ENCODE peak calls at places on chromosomes 13 and 19, in nine cellular contexts. F is colonic mucosa, S is activated B cell treated with CpG ODN at 0.5 μM for 24 hours, M is cardiac muscle cell, L is upper lobe of right lung, W is LNCaP clone FGC, U is tibial artery, Y is AG04450, C is adrenal gland. X is an unnamed sample.

GRCh38 chr13:101556676-101557121 is 104.2 kb downstream of the ITGBL1 start:
- DNase-seq in C (no peak), U (no peak), Y (no peak), M (no peak), S (no peak), L (no peak), W (no peak), F (no peak), X (no peak)

GRCh38 chr13:40340368-40341085 is 325.9 kb downstream of the FOXO1 start:
- DNase-seq in Y (no peak), S (no peak), L (no peak), C (no peak), W (no peak), F (no peak), U (no peak), M (peak), X (no peak)

GRCh38 chr19:8113017-8113416 is 36.4 kb downstream of the FBN3 start:
- DNase-seq in U (no peak), L (no peak), C (no peak), Y (no peak), S (no peak), W (no peak), F (no peak), M (no peak), X (no peak)

GRCh38 chr19:17079710-17080440 is 4.3 kb downstream of the MYO9B start:
- DNase-seq in F (peak), L (no peak), C (peak), Y (peak), M (peak), U (peak), S (peak), W (no peak), X (peak)

GRCh38 chr19:56367829-56368711 is 25.3 kb downstream of the ZNF582 start:
- DNase-seq in F (peak), M (peak), W (peak), Y (peak), S (peak), C (peak), L (peak), U (peak), X (peak)

GRCh38 chr13:99813346-99814095 is 158.0 kb downstream of the ZIC5 start:
- DNase-seq in U (no peak), M (no peak), Y (no peak), W (no peak), S (no peak), L (no peak), C (no peak), F (no peak), X (no peak)

GRCh38 chr19:55373993-55374757 is 2.5 kb upstream of the TMEM190 start:
- DNase-seq in C (no peak), Y (peak), L (no peak), U (no peak), S (no peak), M (peak), F (no peak), W (no peak), X (no peak)

GRCh38 chr19:15443838-15444237 is 5.9 kb downstream of the WIZ start:
- DNase-seq in M (no peak), C (no peak), W (no peak), Y (no peak), U (peak), S (no peak), F (no peak), L (no peak), X (peak)

GRCh38 chr19:44800461-44800860 is 8.4 kb upstream of the BCAM start:
- DNase-seq in Y (peak), W (no peak), L (peak), F (peak), C (peak), M (peak), S (peak), U (peak), X (peak)

GRCh38 chr13:114067381-114067885 is 65.0 kb downstream of the RASA3 start:
- DNase-seq in W (no peak), L (no peak), Y (no peak), F (no peak), C (no peak), S (no peak), U (no peak), M (peak), X (no peak)

GRCh38 chr13:67651908-67652307 is 421.8 kb upstream of the PCDH9 start:
- DNase-seq in S (no peak), F (no peak), Y (no peak), M (no peak), C (no peak), L (no peak), U (no peak), W (no peak), X (no peak)

GRCh38 chr19:45621976-45622503 is 17.2 kb downstream of the EML2 start:
- DNase-seq in S (no peak), U (no peak), M (no peak), Y (no peak), L (no peak), F (no peak), W (no peak), C (no peak), X (no peak)

GRCh38 chr13:111187879-111188643 is 73.0 kb downstream of the ARHGEF7 start:
- DNase-seq in M (peak), F (no peak), C (no peak), S (no peak), W (no peak), Y (peak), U (no peak), L (no peak), X (no peak)

GRCh38 chr13:44212633-44213387 is 160.8 kb upstream of the SERP2 start:
- DNase-seq in L (no peak), Y (peak), F (no peak), M (peak), U (no peak), S (no peak), W (no peak), C (no peak), X (no peak)

GRCh38 chr19:35731353-35731752 is 10.9 kb downstream of the IGFLR1 start:
- DNase-seq in L (no peak), Y (no peak), W (no peak), U (no peak), M (no peak), F (no peak), C (no peak), S (no peak), X (no peak)

GRCh38 chr19:13207237-13208130 is 57.3 kb downstream of the IER2 start:
- DNase-seq in S (peak), C (no peak), L (peak), W (no peak), U (no peak), F (no peak), Y (no peak), M (peak), X (peak)

GRCh38 chr13:76882431-76882830 is 3.8 kb downstream of the KCTD12 start:
- DNase-seq in U (peak), Y (no peak), W (no peak), F (no peak), L (no peak), S (no peak), M (peak), C (no peak), X (no peak)

GRCh38 chr19:31220540-31220939 is 128.7 kb downstream of the TSHZ3 start:
- DNase-seq in W (no peak), F (no peak), C (no peak), L (no peak), Y (no peak), S (no peak), M (no peak), U (no peak), X (no peak)

GRCh38 chr13:60327551-60327950 is 69.5 kb upstream of the TDRD3 start:
- DNase-seq in U (no peak), M (no peak), F (no peak), Y (no peak), W (no peak), C (no peak), S (no peak), L (no peak), X (no peak)

GRCh38 chr13:60326273-60326672 is 70.7 kb upstream of the TDRD3 start:
- DNase-seq in S (no peak), L (no peak), W (no peak), C (no peak), Y (no peak), U (no peak), F (no peak), M (no peak), X (no peak)

GRCh38 chr13:60328073-60328472 is 68.9 kb upstream of the TDRD3 start:
- DNase-seq in Y (no peak), F (no peak), S (no peak), M (no peak), C (no peak), L (no peak), W (no peak), U (no peak), X (no peak)

GRCh38 chr13:60331249-60332012 is 65.6 kb upstream of the TDRD3 start:
- DNase-seq in M (no peak), U (no peak), C (no peak), W (no peak), S (no peak), Y (no peak), F (no peak), L (no peak), X (no peak)

DNA sequence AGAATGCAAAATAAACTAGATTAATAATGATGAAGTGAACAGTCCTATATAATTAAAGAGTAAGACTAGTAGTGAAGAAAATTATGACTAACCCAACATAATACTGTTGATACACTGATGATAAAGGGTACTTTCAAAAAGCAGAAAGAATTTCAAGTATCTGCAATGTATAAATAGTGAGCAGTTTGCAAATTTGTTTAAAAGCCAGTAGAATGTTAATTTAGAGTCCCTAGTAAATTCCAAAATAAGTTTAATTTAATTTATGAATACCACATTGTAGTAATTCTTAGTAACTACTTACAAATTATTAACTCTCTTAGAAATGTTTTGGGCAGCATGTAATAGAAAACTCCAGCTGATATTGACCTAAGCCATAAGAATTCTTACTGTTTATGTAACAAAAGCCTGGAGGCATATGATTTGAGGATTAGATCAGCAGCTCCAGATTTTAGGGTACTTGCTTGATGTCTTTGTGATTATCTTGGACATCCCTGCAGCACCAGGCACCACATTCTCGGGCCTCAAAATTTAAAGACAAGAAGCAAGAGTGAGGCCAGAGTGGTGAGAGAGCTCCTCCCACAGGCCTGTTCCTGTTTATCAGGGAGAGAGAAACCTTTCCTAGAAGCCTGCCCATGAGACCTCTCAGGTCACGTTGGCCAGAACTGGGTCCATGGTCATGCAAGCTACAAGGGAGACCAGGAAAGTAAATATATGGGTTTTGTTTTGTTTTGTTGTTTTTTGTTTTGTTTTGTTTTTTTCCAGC is 67.6 kb upstream of the TDRD3 start:
- DNase-seq in C (peak), F (peak), M (peak), U (no peak), S (no peak), L (peak), W (no peak), Y (no peak), X (no peak)
- TF ChIP-seq CTCF in C (no peak), F (no peak), M (peak), U (no peak), S (no peak), L (peak), W (peak), Y (peak), X (peak)

GRCh38 chr19:39103151-39103550 is 19.0 kb downstream of the ACP7 start:
- DNase-seq in U (no peak), M (no peak), C (no peak), L (no peak), W (no peak), Y (no peak), S (no peak), F (no peak), X (no peak)
- TF ChIP-seq CTCF in U (no peak), M (no peak), C (no peak), L (no peak), W (no peak), Y (no peak), S (no peak), F (no peak), X (no peak)

DNA sequence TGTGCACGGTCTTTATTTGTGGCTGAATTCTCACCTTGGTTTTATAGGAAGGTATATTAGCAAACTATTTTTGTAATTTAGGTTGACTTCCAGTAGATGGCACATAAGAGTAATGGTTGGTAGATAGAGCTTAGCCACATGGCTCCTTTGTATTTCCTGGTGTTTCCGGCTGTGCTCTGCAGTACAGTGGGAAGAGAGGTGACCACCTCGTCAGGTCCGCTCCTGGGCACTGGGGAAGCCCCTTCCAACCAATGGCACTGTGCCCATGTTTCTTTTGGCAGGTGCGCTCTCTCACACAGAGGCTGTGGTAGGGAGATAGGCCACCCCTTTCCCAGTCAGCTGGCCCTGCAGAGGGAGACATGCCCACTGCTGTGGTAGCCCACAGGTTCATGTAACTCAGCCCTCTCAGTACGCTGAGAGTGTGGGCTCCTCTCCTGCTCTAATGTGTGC is 74.3 kb upstream of the ATP12A start:
- DNase-seq in Y (no peak), U (no peak), W (peak), C (no peak), L (no peak), S (no peak), M (peak), F (no peak), X (no peak)
- TF ChIP-seq CTCF in Y (peak), U (no peak), W (peak), C (no peak), L (peak), S (no peak), M (peak), F (no peak), X (no peak)

GRCh38 chr19:11798391-11799296 is at the start of gene ZNF491:
- DNase-seq in S (peak), M (peak), W (peak), Y (peak), F (peak), L (peak), C (peak), U (peak), X (peak)
- TF ChIP-seq CTCF in S (no peak), M (peak), W (peak), Y (no peak), F (no peak), L (peak), C (no peak), U (no peak), X (peak)

GRCh38 chr19:42092350-42092749 is 16.4 kb downstream of the ZNF574 start:
- DNase-seq in U (no peak), W (no peak), L (no peak), M (peak), S (no peak), C (no peak), Y (no peak), F (peak), X (no peak)
- TF ChIP-seq CTCF in U (no peak), W (peak), L (peak), M (peak), S (no peak), C (peak), Y (peak), F (peak), X (peak)

DNA sequence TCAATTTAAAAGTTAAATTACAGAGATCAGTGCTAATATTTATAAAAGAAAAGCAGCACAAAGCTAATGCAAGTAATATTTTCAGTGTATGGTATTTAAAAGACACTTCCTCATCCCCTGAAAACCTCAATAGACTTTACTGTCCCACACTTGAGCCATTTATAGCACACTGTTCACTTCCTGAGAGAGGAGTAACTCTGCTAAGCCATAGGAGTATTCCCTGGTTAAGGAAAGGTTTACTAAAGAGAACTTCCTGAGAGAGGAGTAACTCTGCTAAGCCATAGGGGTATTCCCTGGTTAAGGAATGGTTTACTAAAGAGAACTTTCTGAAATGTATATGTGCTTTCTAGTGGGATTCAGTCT is 159.4 kb downstream of the NHLRC3 start:
- DNase-seq in C (no peak), U (no peak), S (no peak), M (no peak), W (no peak), Y (no peak), F (no peak), L (no peak), X (no peak)
- TF ChIP-seq CTCF in C (no peak), U (no peak), S (no peak), M (no peak), W (no peak), Y (no peak), F (no peak), L (no peak), X (no peak)

X was measured in heart right ventricle.